ENCODE peak calls at places on chromosomes 6 and 20, in four cellular contexts. One of them, this sample, is unnamed.

GRCh38 chr6:31687860-31688693 is 7.2 kb upstream of the LY6G5C start:
- DNase-seq in astrocyte of the spinal cord: no peak
- DNase-seq in epithelial cell of esophagus: no peak
- DNase-seq in cardiac fibroblast: no peak
- DNase-seq in this sample: no peak

GRCh38 chr20:63045991-63046390 is 39.2 kb upstream of the BHLHE23 start:
- DNase-seq in cardiac fibroblast: no peak
- DNase-seq in epithelial cell of esophagus: no peak
- DNase-seq in astrocyte of the spinal cord: no peak
- DNase-seq in this sample: no peak

GRCh38 chr6:20952605-20953004 is 418.3 kb downstream of the CDKAL1 start:
- DNase-seq in astrocyte of the spinal cord: peak; percentile 77
- DNase-seq in cardiac fibroblast: peak; percentile 82
- DNase-seq in epithelial cell of esophagus: peak; percentile 93
- DNase-seq in this sample: no peak

GRCh38 chr6:79810153-79810806 is 137.1 kb downstream of the ELOVL4 start:
- DNase-seq in epithelial cell of esophagus: no peak
- DNase-seq in astrocyte of the spinal cord: no peak
- DNase-seq in cardiac fibroblast: no peak
- DNase-seq in this sample: peak; percentile 10

GRCh38 chr6:166490671-166491500 is 95.6 kb downstream of the RAMACL start:
- DNase-seq in astrocyte of the spinal cord: peak; percentile 81
- DNase-seq in cardiac fibroblast: peak; percentile 69
- DNase-seq in epithelial cell of esophagus: peak; percentile 11
- DNase-seq in this sample: no peak

GRCh38 chr20:63943808-63944077 is 12.5 kb downstream of the UCKL1 start:
- DNase-seq in epithelial cell of esophagus: no peak
- DNase-seq in astrocyte of the spinal cord: no peak
- DNase-seq in cardiac fibroblast: no peak
- DNase-seq in this sample: no peak

GRCh38 chr6:11616200-11616611 is 78.7 kb downstream of the TMEM170B start:
- DNase-seq in cardiac fibroblast: peak; percentile 82
- DNase-seq in astrocyte of the spinal cord: peak; percentile 97
- DNase-seq in epithelial cell of esophagus: no peak
- DNase-seq in this sample: no peak

GRCh38 chr6:33818293-33818692 is 14.5 kb upstream of the MLN start:
- DNase-seq in astrocyte of the spinal cord: no peak
- DNase-seq in cardiac fibroblast: no peak
- DNase-seq in epithelial cell of esophagus: no peak
- DNase-seq in this sample: no peak

GRCh38 chr6:21073318-21073839 is 520.2 kb upstream of the SOX4 start:
- DNase-seq in epithelial cell of esophagus: no peak
- DNase-seq in cardiac fibroblast: no peak
- DNase-seq in astrocyte of the spinal cord: no peak
- DNase-seq in this sample: no peak

GRCh38 chr6:13927203-13927602 is 2.5 kb downstream of the RNF182 start:
- DNase-seq in epithelial cell of esophagus: peak; percentile 34
- DNase-seq in astrocyte of the spinal cord: no peak
- DNase-seq in cardiac fibroblast: no peak
- DNase-seq in this sample: no peak
- TF ChIP-seq CTCF in epithelial cell of esophagus: peak; percentile 32
- TF ChIP-seq CTCF in astrocyte of the spinal cord: no peak
- TF ChIP-seq CTCF in cardiac fibroblast: no peak
- TF ChIP-seq CTCF in this sample: no peak

GRCh38 chr20:23125159-23125558 is 39.0 kb upstream of the CD93 start:
- DNase-seq in cardiac fibroblast: no peak
- DNase-seq in epithelial cell of esophagus: no peak
- DNase-seq in astrocyte of the spinal cord: no peak
- DNase-seq in this sample: no peak

GRCh38 chr20:23127506-23128279 is 41.6 kb upstream of the CD93 start:
- DNase-seq in astrocyte of the spinal cord: no peak
- DNase-seq in epithelial cell of esophagus: no peak
- DNase-seq in cardiac fibroblast: no peak
- DNase-seq in this sample: no peak

GRCh38 chr20:23126281-23127061 is 40.3 kb upstream of the CD93 start:
- DNase-seq in astrocyte of the spinal cord: no peak
- DNase-seq in epithelial cell of esophagus: no peak
- DNase-seq in cardiac fibroblast: no peak
- DNase-seq in this sample: no peak

GRCh38 chr20:23123886-23124285 is 37.8 kb upstream of the CD93 start:
- DNase-seq in cardiac fibroblast: no peak
- DNase-seq in epithelial cell of esophagus: peak; percentile 86
- DNase-seq in astrocyte of the spinal cord: no peak
- DNase-seq in this sample: no peak

GRCh38 chr20:23125625-23126191 is 39.6 kb upstream of the CD93 start:
- DNase-seq in epithelial cell of esophagus: peak; percentile 35
- DNase-seq in cardiac fibroblast: peak; percentile 95
- DNase-seq in astrocyte of the spinal cord: peak; percentile 31
- DNase-seq in this sample: no peak
- TF ChIP-seq CTCF in epithelial cell of esophagus: no peak
- TF ChIP-seq CTCF in cardiac fibroblast: no peak
- TF ChIP-seq CTCF in astrocyte of the spinal cord: no peak
- TF ChIP-seq CTCF in this sample: no peak

DNA sequence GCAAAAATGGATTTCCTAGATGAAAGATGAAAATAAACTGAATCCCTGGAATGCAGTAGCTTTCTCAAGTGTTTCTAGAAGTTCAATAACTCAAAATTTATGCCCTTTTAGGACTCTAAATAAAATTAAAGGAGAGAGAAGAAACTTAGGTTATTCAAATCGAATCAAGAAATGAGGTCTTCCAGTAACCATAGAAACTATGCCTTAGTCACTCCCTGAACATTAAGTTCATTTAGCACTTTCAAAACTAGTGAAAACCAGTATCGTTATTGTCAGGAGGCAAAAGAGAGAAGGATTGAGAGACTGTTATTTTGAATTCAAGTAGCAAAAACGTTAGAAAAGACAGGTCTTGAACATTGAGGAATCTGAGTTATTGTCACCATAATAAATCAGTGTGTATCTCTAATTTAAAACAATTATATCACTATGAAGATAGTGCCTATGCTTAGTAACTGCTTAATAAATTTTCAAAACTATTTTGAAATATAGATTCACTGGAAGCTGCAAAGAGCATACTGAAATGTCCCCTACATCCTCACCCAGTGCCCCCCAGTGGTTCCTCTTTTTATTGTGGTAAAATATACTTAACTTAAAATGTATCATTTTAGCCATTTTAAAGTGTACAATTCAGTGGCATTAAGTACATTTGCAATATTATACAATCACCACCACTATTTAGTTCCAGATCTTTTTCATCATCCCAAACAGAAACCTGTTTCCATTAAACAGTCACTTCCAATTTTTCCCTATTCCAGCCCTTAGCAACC is 4.6 kb downstream of the RPP21 start:
- DNase-seq in cardiac fibroblast: no peak
- DNase-seq in astrocyte of the spinal cord: no peak
- DNase-seq in epithelial cell of esophagus: no peak
- DNase-seq in this sample: no peak
- TF ChIP-seq CTCF in cardiac fibroblast: no peak
- TF ChIP-seq CTCF in astrocyte of the spinal cord: no peak
- TF ChIP-seq CTCF in epithelial cell of esophagus: no peak
- TF ChIP-seq CTCF in this sample: no peak

DNA sequence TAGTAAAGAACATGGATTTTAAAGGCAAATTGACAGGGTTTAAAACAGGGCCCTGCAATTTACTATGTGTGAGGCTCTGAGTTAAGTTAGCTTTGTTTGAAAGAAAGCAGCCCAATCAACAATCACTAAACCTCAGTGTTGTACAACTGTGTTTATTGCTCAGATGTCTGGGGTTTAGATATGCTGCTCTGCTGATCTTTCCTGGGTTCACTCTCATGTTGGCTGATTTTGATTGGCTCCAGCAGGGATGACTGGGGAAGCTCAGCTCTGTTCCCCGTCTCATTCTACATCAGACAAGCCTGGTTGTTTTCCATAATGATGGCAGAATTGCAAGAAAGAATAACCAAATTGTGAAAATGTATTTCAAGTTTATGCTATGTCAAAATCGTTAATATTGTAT is 10.9 kb downstream of the C6orf58 start:
- DNase-seq in astrocyte of the spinal cord: no peak
- DNase-seq in cardiac fibroblast: no peak
- DNase-seq in epithelial cell of esophagus: no peak
- DNase-seq in this sample: no peak
- TF ChIP-seq CTCF in astrocyte of the spinal cord: no peak
- TF ChIP-seq CTCF in cardiac fibroblast: no peak
- TF ChIP-seq CTCF in epithelial cell of esophagus: no peak
- TF ChIP-seq CTCF in this sample: no peak

GRCh38 chr6:105302617-105303128 is 100.2 kb downstream of the PREP start:
- DNase-seq in astrocyte of the spinal cord: no peak
- DNase-seq in cardiac fibroblast: no peak
- DNase-seq in epithelial cell of esophagus: no peak
- DNase-seq in this sample: no peak
- TF ChIP-seq CTCF in astrocyte of the spinal cord: no peak
- TF ChIP-seq CTCF in cardiac fibroblast: no peak
- TF ChIP-seq CTCF in epithelial cell of esophagus: no peak
- TF ChIP-seq CTCF in this sample: no peak

GRCh38 chr6:78611886-78612480 is 255.4 kb upstream of the IRAK1BP1 start:
- DNase-seq in astrocyte of the spinal cord: peak; percentile 25
- DNase-seq in cardiac fibroblast: peak; percentile 57
- DNase-seq in epithelial cell of esophagus: peak; percentile 42
- DNase-seq in this sample: no peak
- TF ChIP-seq CTCF in astrocyte of the spinal cord: peak; percentile 63
- TF ChIP-seq CTCF in cardiac fibroblast: peak; percentile 53
- TF ChIP-seq CTCF in epithelial cell of esophagus: peak; percentile 47
- TF ChIP-seq CTCF in this sample: peak; percentile 72

GRCh38 chr6:121791396-121792315 is 356.2 kb downstream of the GJA1 start:
- DNase-seq in epithelial cell of esophagus: no peak
- DNase-seq in cardiac fibroblast: peak; percentile 39
- DNase-seq in astrocyte of the spinal cord: no peak
- DNase-seq in this sample: no peak
- TF ChIP-seq CTCF in epithelial cell of esophagus: peak; percentile 8
- TF ChIP-seq CTCF in cardiac fibroblast: peak; percentile 27
- TF ChIP-seq CTCF in astrocyte of the spinal cord: peak; percentile 5
- TF ChIP-seq CTCF in this sample: no peak

This sample was measured in neural crest cell.